ENCODE peak calls at places on chromosomes 5 and 9, in seven cellular contexts. X is kidney, L is heart left ventricle, B is cardiac fibroblast, N is tibial artery, C is neural crest cell, D is BE2C. M is an unnamed sample.

GRCh38 chr5:134851307-134851923 is 5.6 kb downstream of the C5orf24 start:
- DNase-seq in B (peak; percentile 72), C (no peak), N (no peak), X (no peak), D (peak; percentile 21), L (no peak), M (no peak)

GRCh38 chr9:14793389-14793788 is 70.9 kb upstream of the CER1 start:
- DNase-seq in B (no peak), D (no peak), L (no peak), N (no peak), C (no peak), X (no peak), M (no peak)

GRCh38 chr5:147639303-147639702 is 129.4 kb upstream of the DPYSL3 start:
- DNase-seq in N (no peak), X (no peak), D (no peak), B (no peak), L (no peak), C (no peak), M (no peak)

GRCh38 chr5:103918668-103919367 is 356.2 kb upstream of the NUDT12 start:
- DNase-seq in B (no peak), N (no peak), D (no peak), C (no peak), L (no peak), X (no peak), M (no peak)

GRCh38 chr9:134451700-134452458 is 125.6 kb downstream of the RXRA start:
- DNase-seq in C (no peak), X (no peak), B (no peak), N (no peak), L (no peak), D (no peak), M (no peak)

GRCh38 chr9:131496844-131497425 is 5.8 kb upstream of the POMT1 start:
- DNase-seq in C (no peak), D (no peak), N (no peak), X (no peak), L (no peak), B (no peak), M (no peak)

GRCh38 chr9:77158772-77159513 is 18.4 kb upstream of the VPS13A start:
- DNase-seq in X (no peak), N (no peak), B (peak; percentile 57), D (no peak), L (no peak), C (no peak), M (no peak)

GRCh38 chr5:57595530-57596098 is 113.0 kb upstream of the ACTBL2 start:
- DNase-seq in L (no peak), X (no peak), D (no peak), B (no peak), C (no peak), N (no peak), M (no peak)

GRCh38 chr5:151085517-151086031 is 4.7 kb upstream of the TNIP1 start:
- DNase-seq in N (no peak), C (no peak), D (no peak), X (peak; percentile 90), B (peak; percentile 70), L (peak; percentile 63), M (no peak)

GRCh38 chr9:124079176-124079925 is 67.8 kb downstream of the LHX2 start:
- DNase-seq in X (no peak), B (peak; percentile 62), L (peak; percentile 21), C (no peak), D (no peak), N (no peak), M (no peak)

GRCh38 chr9:114363424-114363823 is 24.4 kb downstream of the AKNA start:
- DNase-seq in B (no peak), L (no peak), D (no peak), N (no peak), C (no peak), X (peak; percentile 25), M (no peak)

GRCh38 chr9:131734165-131734610 is 5.7 kb downstream of the RAPGEF1 start:
- DNase-seq in D (peak; percentile 61), B (peak; percentile 53), X (peak; percentile 78), N (no peak), C (no peak), L (no peak), M (no peak)

GRCh38 chr9:36826581-36826980 is 207.5 kb downstream of the PAX5 start:
- DNase-seq in C (no peak), D (no peak), X (peak; percentile 39), B (no peak), N (no peak), L (no peak), M (no peak)

GRCh38 chr9:78121488-78121887 is 89.9 kb upstream of the GNAQ start:
- DNase-seq in C (peak; percentile 67), X (peak; percentile 67), B (peak; percentile 76), L (peak; percentile 39), N (peak; percentile 69), D (peak; percentile 76), M (no peak)

GRCh38 chr9:7490317-7491108 is 309.1 kb downstream of the DMAC1 start:
- DNase-seq in C (no peak), D (no peak), L (no peak), N (no peak), X (no peak), B (no peak), M (no peak)

DNA sequence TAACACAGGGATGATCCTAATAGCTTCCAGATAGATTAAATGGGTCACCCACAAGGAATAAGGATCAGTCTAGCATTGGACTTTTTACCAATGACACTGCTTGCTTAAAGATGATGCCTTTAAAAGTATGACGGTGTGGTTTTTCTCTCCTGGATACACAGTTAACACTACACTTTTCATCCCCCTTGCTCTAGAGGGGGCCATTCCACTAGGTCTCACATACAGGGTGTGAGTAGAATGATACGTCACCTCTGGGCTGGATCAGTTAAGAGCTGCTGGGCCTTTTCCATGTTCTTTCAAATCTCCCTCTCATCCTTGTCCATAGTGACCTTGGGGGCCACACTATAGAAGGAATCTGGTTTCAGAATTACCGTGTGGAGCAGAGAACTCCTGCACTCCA is 140.6 kb downstream of the FSTL4 start:
- DNase-seq in D (no peak), C (no peak), B (no peak), N (no peak), L (no peak), X (no peak), M (no peak)
- TF ChIP-seq CTCF in D (peak; percentile 2), C (no peak), B (no peak), N (no peak), L (no peak), X (no peak), M (no peak)

DNA sequence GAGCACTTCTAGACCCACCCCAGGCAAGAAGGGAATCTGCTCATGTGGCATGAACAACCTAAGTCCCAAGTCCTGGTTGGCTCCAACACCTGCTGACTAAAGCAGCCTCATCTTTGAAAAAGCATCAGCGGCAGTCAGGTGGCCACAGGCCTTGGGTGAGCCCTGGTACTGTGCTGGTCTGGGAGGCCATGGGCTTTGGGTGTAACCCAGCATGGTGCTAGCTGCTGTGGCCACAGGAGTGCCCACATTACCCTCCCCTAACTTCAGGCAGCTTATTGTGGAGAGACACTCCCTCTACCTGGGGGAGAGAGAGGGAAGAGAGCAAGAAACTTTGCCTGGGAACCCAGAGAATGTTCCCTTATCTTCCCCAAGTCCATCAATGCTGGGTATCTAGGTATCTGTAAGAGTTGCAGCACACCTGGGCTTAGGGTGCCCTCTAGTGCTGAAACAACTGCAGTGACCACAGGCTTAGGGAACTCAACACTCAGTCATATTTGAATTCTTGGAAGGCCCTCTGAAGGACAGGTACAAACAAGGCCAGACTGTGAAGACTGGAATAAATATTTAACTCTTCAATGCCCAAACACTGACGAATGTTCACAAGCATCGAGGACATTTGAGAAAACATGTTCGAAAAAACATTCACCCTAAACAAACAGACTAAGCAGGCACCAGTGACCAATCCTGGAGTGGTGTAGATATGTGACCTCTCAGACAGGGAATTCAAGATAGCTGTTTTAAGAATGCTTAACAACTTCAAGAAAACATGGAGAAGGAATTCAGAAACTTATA is 69.9 kb upstream of the OR2K2 start:
- DNase-seq in B (peak; percentile 25), L (no peak), N (no peak), D (peak; percentile 43), X (no peak), C (no peak), M (peak; percentile 6)
- TF ChIP-seq CTCF in B (peak; percentile 72), L (no peak), N (no peak), D (peak; percentile 79), X (peak; percentile 3), C (peak; percentile 56), M (peak; percentile 43)

GRCh38 chr5:149646564-149646963 is 65.3 kb downstream of the ARHGEF37 start:
- DNase-seq in X (no peak), D (peak; percentile 96), C (no peak), N (no peak), B (no peak), L (peak; percentile 59), M (no peak)

GRCh38 chr5:149643781-149644180 is 62.5 kb downstream of the ARHGEF37 start:
- DNase-seq in D (no peak), C (no peak), X (no peak), N (peak; percentile 3), L (no peak), B (no peak), M (no peak)

GRCh38 chr5:149645725-149646124 is 64.4 kb downstream of the ARHGEF37 start:
- DNase-seq in X (no peak), B (no peak), L (no peak), C (no peak), N (no peak), D (no peak), M (no peak)

GRCh38 chr5:149644629-149645028 is 63.3 kb downstream of the ARHGEF37 start:
- DNase-seq in X (no peak), N (no peak), L (no peak), B (no peak), D (no peak), C (no peak), M (no peak)

GRCh38 chr5:149645236-149645635 is 63.9 kb downstream of the ARHGEF37 start:
- DNase-seq in D (no peak), L (no peak), N (no peak), B (no peak), X (no peak), C (no peak), M (no peak)
- TF ChIP-seq CTCF in D (peak; percentile 22), L (no peak), N (no peak), B (no peak), X (no peak), C (no peak), M (no peak)

GRCh38 chr5:78607864-78608263 is 40.7 kb downstream of the LHFPL2 start:
- DNase-seq in C (no peak), N (no peak), L (no peak), D (no peak), X (no peak), B (no peak), M (no peak)

GRCh38 chr5:78611161-78611605 is 37.4 kb downstream of the LHFPL2 start:
- DNase-seq in B (no peak), C (no peak), N (no peak), X (peak; percentile 74), D (no peak), L (no peak), M (no peak)

GRCh38 chr5:78612227-78613150 is 36.1 kb downstream of the LHFPL2 start:
- DNase-seq in D (no peak), B (no peak), N (no peak), L (no peak), C (no peak), X (no peak), M (no peak)

GRCh38 chr5:78610633-78611032 is 37.9 kb downstream of the LHFPL2 start:
- DNase-seq in L (no peak), X (no peak), C (no peak), N (no peak), B (no peak), D (no peak), M (no peak)

DNA sequence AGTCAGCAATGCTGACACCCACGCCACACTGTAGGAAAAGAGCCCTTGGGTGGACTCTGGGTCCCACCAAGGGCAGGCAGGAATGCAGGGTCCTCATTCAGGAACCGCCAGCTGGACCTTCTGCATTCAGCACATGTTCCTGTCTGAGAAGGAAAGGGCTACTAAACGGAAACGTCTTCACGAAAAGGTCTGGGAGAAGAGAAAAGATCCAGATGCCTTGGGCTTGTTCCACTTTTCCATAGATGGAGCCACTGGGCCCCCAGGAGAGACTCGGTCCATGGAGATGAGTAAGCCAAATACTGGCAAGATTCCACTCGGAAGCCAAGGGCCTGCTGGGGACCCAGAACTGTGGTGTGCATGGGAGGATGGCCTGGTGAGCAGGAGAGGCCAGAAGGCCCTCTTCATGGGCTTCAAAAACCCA is 38.4 kb downstream of the LHFPL2 start:
- DNase-seq in B (peak; percentile 88), C (no peak), N (peak; percentile 71), X (no peak), L (peak; percentile 47), D (no peak), M (no peak)
- TF ChIP-seq CTCF in B (no peak), C (no peak), N (no peak), X (no peak), L (no peak), D (no peak), M (no peak)

M was measured in GM13977.